ENCODE peak calls at places on chromosomes 5 and 9, in seven cellular contexts. Q is IMR-90, H is A549, X is ovary, J is uterus, A is stomach, O is H1. S is an unnamed sample.

GRCh38 chr9:84668204-84669007 is 1.1 kb upstream of the NTRK2 start:
- DNase-seq in A (no peak), J (no peak), O (peak), Q (peak), H (peak), X (peak), S (peak)

GRCh38 chr5:64746446-64746845 is 22.0 kb downstream of the SREK1IP1 start:
- DNase-seq in A (no peak), H (no peak), X (no peak), O (no peak), J (no peak), Q (peak), S (no peak)

GRCh38 chr5:169302491-169303118 is 1.7 kb upstream of the SLIT3 start:
- DNase-seq in H (peak), J (peak), X (peak), O (peak), Q (peak), A (peak), S (peak)

GRCh38 chr9:76018767-76019166 is 128.3 kb downstream of the PCSK5 start:
- DNase-seq in Q (no peak), O (no peak), H (no peak), A (no peak), J (no peak), X (no peak), S (no peak)

GRCh38 chr5:15009420-15009819 is 137.8 kb upstream of the ANKH start:
- DNase-seq in A (no peak), Q (peak), J (no peak), H (peak), X (no peak), O (no peak), S (no peak)

GRCh38 chr9:136291306-136292025 is 12.4 kb downstream of the CCDC187 start:
- DNase-seq in J (no peak), A (no peak), H (no peak), Q (no peak), O (no peak), X (no peak), S (no peak)

GRCh38 chr5:179827684-179828083 is 7.0 kb downstream of the SQSTM1 start:
- DNase-seq in O (no peak), A (no peak), J (peak), H (peak), Q (peak), X (no peak), S (peak)

GRCh38 chr5:55483903-55484302 is 50.9 kb downstream of the PLPP1 start:
- DNase-seq in H (no peak), A (no peak), J (no peak), O (no peak), Q (no peak), X (no peak), S (no peak)

GRCh38 chr9:36298566-36298965 is 40.3 kb upstream of the GNE start:
- DNase-seq in X (no peak), H (no peak), O (no peak), A (no peak), J (no peak), Q (peak), S (no peak)

GRCh38 chr5:142598338-142598700 is 87.6 kb downstream of the FGF1 start:
- DNase-seq in X (no peak), J (no peak), H (no peak), A (no peak), O (no peak), Q (no peak), S (no peak)

GRCh38 chr5:146338774-146339714 is at the start of gene POU4F3:
- DNase-seq in X (no peak), H (no peak), J (no peak), A (no peak), Q (no peak), O (peak), S (no peak)

GRCh38 chr5:35061216-35061615 is 13.5 kb upstream of the AGXT2 start:
- DNase-seq in H (no peak), A (no peak), J (no peak), X (no peak), Q (peak), O (no peak), S (no peak)

GRCh38 chr5:55519001-55519400 is 15.8 kb downstream of the PLPP1 start:
- DNase-seq in J (no peak), O (no peak), H (no peak), X (no peak), A (no peak), Q (no peak), S (no peak)

GRCh38 chr5:25863811-25864210 is 1174.6 kb downstream of the CDH9 start:
- DNase-seq in H (no peak), O (no peak), Q (no peak), J (no peak), A (no peak), X (no peak), S (no peak)

GRCh38 chr5:1467341-1468246 is 22.4 kb upstream of the SLC6A3 start:
- DNase-seq in A (no peak), H (no peak), X (peak), O (no peak), J (no peak), Q (no peak), S (no peak)
- TF ChIP-seq POLR2A in A (no peak), H (no peak), X (no peak), O (no peak), J (no peak), Q (no peak), S (no peak)

DNA sequence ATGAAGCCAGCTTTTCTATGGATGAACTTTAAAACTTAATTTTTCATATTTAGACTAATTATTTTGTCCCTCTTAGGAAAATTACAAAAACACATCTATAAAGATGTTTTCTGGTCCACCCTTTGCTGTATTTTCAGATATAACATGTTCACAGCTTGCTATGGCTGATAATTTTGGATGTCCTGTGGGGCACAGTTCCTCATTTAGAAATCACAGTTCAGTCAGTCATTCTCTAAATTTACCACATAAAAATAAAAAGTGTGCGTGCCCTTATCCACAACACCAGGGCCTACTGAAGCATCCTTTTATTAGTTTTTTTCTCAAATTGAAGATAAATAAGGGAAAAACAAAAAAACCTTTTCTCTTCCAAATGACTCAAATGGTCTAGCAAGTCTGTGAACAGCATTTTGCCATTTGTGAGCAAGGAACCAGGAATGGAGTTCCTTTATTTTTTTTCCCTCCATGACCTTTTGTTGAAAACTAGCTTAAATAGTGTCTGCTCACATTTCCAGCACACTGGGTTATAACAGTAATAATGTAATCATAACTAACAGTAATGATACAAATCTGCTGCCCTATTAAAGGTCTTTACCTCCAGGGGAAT is 87.1 kb downstream of the CEMIP2 start:
- DNase-seq in J (no peak), Q (peak), H (no peak), O (no peak), X (no peak), A (no peak), S (no peak)
- H3K27ac ChIP-seq in J (peak), Q (peak), H (peak), O (no peak), X (no peak), A (no peak), S (no peak)

GRCh38 chr5:151214614-151215545 is 9.0 kb downstream of the CCDC69 start:
- DNase-seq in A (no peak), O (no peak), Q (no peak), X (no peak), H (no peak), J (no peak), S (no peak)
- TF ChIP-seq POLR2A in A (no peak), O (no peak), Q (no peak), X (no peak), H (no peak), J (no peak), S (no peak)

GRCh38 chr9:125519741-125520140 is 187.3 kb downstream of the MAPKAP1 start:
- DNase-seq in X (no peak), H (no peak), Q (no peak), J (no peak), O (no peak), A (no peak), S (no peak)
- H3K27ac ChIP-seq in X (no peak), H (no peak), Q (no peak), J (no peak), O (no peak), A (no peak), S (no peak)

GRCh38 chr9:101571114-101571513 is 23.7 kb downstream of the PPP3R2 start:
- DNase-seq in X (no peak), H (no peak), O (no peak), J (no peak), A (no peak), Q (no peak), S (no peak)
- TF ChIP-seq POLR2A in X (no peak), H (no peak), O (no peak), J (no peak), A (no peak), Q (no peak), S (no peak)

DNA sequence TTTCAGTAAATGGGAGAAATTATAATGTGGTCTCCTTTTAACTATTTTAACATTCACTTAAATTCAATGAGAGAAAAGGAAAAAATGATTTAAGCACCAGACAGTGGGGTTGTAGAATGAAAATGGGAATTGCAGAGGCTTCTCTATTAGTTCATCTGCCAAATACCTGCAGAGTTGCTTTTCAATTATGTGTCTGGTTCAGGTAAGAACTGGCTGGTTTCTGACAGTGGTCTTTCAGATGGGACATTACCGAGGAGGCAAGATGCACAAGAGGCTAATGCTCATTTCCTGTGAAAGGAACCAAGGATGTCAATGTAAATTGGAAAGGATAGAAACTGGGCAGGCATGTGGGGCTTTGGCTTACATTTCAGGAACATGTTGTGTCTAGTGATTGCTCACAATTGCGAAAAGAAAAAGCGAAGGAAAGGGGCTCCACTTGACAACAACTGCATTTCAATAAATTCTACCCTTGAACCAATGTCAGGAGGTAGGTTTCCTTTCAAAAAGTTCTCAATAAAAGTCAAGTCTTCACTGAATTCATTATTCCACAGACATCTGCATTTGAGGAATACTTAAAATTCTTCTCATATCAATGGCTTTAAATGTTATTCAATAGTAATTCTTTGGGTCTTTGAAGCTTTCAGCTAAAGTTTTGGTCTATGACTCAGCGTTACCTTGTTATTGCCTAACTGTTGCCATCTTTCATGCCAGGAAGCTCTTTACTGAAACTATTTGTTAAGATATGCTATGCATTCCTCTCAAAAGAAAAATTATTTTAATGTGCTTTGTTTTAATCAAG is 170.3 kb downstream of the NNT start:
- DNase-seq in O (no peak), Q (peak), A (no peak), J (no peak), H (no peak), X (no peak), S (no peak)
- H3K27ac ChIP-seq in O (peak), Q (peak), A (no peak), J (no peak), H (peak), X (no peak), S (no peak)

GRCh38 chr9:110255417-110256141 is 728 bp downstream of the TXN start:
- DNase-seq in Q (peak), O (peak), A (peak), J (peak), H (no peak), X (peak), S (peak)
- TF ChIP-seq POLR2A in Q (no peak), O (no peak), A (no peak), J (peak), H (no peak), X (peak), S (no peak)

DNA sequence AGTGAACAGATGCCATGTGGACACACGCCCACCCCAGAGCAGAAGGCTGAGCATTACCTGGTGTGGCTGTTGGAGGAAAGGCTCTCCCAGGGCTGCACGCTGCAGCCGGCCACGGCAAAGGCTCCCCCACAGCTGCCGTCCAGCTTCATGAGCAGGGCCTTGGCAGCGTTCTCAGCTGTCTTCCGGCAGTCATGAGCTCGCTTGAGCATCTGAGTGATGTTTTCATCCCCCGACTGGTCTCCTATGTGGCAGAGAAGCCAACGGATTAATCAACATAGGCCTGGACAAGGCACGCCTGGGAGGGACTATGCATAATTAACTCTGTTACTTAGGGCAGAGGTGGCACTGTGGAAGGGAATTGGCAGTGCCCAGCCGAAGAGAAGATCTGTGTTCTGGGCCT is 87.3 kb downstream of the DCP2 start:
- DNase-seq in O (no peak), J (no peak), A (no peak), H (no peak), X (no peak), Q (no peak), S (no peak)
- H3K27ac ChIP-seq in O (no peak), J (no peak), A (no peak), H (no peak), X (no peak), Q (no peak), S (no peak)